ENCODE peak calls at places on chromosomes 12 and 14, in five cellular contexts. J is fibroblast of lung, Y is GM06990, F is BJ, W is HFF-Myc. R is an unnamed sample.

GRCh38 chr14:81371802-81372201 is 28.3 kb downstream of the STON2 start:
- DNase-seq in J (no peak), Y (no peak), F (no peak), W (no peak), R (no peak)

GRCh38 chr12:9711664-9712063 is 21.2 kb downstream of the CLECL1 start:
- DNase-seq in J (no peak), Y (no peak), F (peak), W (no peak), R (no peak)

GRCh38 chr14:65958664-65959562 is 527.3 kb upstream of the CCDC196 start:
- DNase-seq in J (peak), Y (peak), F (no peak), W (no peak), R (no peak)

GRCh38 chr14:101404426-101405170 is 156.7 kb upstream of the DIO3 start:
- DNase-seq in J (no peak), Y (no peak), F (no peak), W (no peak), R (no peak)

GRCh38 chr14:32013083-32013482 is 64.0 kb upstream of the ARHGAP5 start:
- DNase-seq in J (no peak), Y (no peak), F (no peak), W (no peak), R (no peak)

GRCh38 chr14:29627141-29627540 is 300.5 kb downstream of the PRKD1 start:
- DNase-seq in J (peak), Y (no peak), F (no peak), W (peak), R (no peak)

GRCh38 chr12:4250691-4251090 is 22.9 kb upstream of the CCND2 start:
- DNase-seq in J (no peak), Y (no peak), F (no peak), W (no peak), R (no peak)

GRCh38 chr12:5513406-5513805 is 81.5 kb downstream of the NTF3 start:
- DNase-seq in J (no peak), Y (no peak), F (no peak), W (no peak), R (no peak)

GRCh38 chr12:74646831-74647230 is 109.2 kb downstream of the ATXN7L3B start:
- DNase-seq in J (peak), Y (no peak), F (no peak), W (no peak), R (no peak)

GRCh38 chr14:53942970-53943750 is 13.5 kb downstream of the BMP4 start:
- DNase-seq in J (no peak), Y (no peak), F (no peak), W (no peak), R (no peak)

GRCh38 chr14:51576899-51577298 is 74.8 kb upstream of the FRMD6 start:
- DNase-seq in J (peak), Y (no peak), F (peak), W (no peak), R (no peak)

GRCh38 chr14:64193821-64194220 is 100.3 kb downstream of the ESR2 start:
- DNase-seq in J (no peak), Y (no peak), F (no peak), W (no peak), R (no peak)

GRCh38 chr14:90649096-90649495 is 167.1 kb downstream of the TTC7B start:
- DNase-seq in J (peak), Y (no peak), F (no peak), W (no peak), R (no peak)

GRCh38 chr12:115867854-115868253 is 409.6 kb downstream of the MED13L start:
- DNase-seq in J (no peak), Y (no peak), F (no peak), W (no peak), R (no peak)

GRCh38 chr14:51824191-51824590 is 36.2 kb upstream of the GNG2 start:
- DNase-seq in J (no peak), Y (no peak), F (no peak), W (no peak), R (no peak)

GRCh38 chr12:8867786-8868185 is 45.4 kb downstream of the A2ML1 start:
- DNase-seq in J (no peak), Y (no peak), F (no peak), W (no peak), R (no peak)

GRCh38 chr12:64946132-64946829 is 121.8 kb downstream of the TBC1D30 start:
- DNase-seq in J (peak), Y (no peak), F (no peak), W (no peak), R (no peak)

GRCh38 chr12:84757978-84758377 is 154.6 kb downstream of the SLC6A15 start:
- DNase-seq in J (peak), Y (no peak), F (no peak), W (no peak), R (no peak)

GRCh38 chr12:25518512-25518911 is 34.6 kb downstream of the LMNTD1 start:
- DNase-seq in J (no peak), Y (no peak), F (peak), W (peak), R (no peak)

GRCh38 chr12:21330682-21331253 is 3.9 kb downstream of the SLCO1A2 start:
- DNase-seq in J (peak), Y (no peak), F (no peak), W (no peak), R (no peak)

GRCh38 chr14:55336691-55337090 is 65.5 kb downstream of the FBXO34 start:
- DNase-seq in J (no peak), Y (no peak), F (no peak), W (no peak), R (no peak)

GRCh38 chr14:55333785-55334485 is 62.7 kb downstream of the FBXO34 start:
- DNase-seq in J (peak), Y (no peak), F (no peak), W (no peak), R (no peak)

GRCh38 chr14:55329999-55330710 is 58.9 kb downstream of the FBXO34 start:
- DNase-seq in J (peak), Y (no peak), F (no peak), W (no peak), R (no peak)

GRCh38 chr14:55336161-55336560 is 64.9 kb downstream of the FBXO34 start:
- DNase-seq in J (no peak), Y (no peak), F (no peak), W (no peak), R (no peak)

GRCh38 chr14:55332654-55333570 is 61.7 kb downstream of the FBXO34 start:
- DNase-seq in J (no peak), Y (no peak), F (no peak), W (no peak), R (no peak)
- H3K4me3 ChIP-seq in J (no peak), Y (peak), F (no peak), W (no peak), R (no peak)

GRCh38 chr12:129607293-129607692 is 296.5 kb downstream of the TMEM132D start:
- DNase-seq in J (no peak), Y (no peak), F (no peak), W (no peak), R (peak)
- H3K4me3 ChIP-seq in J (no peak), Y (no peak), F (no peak), W (no peak), R (no peak)

DNA sequence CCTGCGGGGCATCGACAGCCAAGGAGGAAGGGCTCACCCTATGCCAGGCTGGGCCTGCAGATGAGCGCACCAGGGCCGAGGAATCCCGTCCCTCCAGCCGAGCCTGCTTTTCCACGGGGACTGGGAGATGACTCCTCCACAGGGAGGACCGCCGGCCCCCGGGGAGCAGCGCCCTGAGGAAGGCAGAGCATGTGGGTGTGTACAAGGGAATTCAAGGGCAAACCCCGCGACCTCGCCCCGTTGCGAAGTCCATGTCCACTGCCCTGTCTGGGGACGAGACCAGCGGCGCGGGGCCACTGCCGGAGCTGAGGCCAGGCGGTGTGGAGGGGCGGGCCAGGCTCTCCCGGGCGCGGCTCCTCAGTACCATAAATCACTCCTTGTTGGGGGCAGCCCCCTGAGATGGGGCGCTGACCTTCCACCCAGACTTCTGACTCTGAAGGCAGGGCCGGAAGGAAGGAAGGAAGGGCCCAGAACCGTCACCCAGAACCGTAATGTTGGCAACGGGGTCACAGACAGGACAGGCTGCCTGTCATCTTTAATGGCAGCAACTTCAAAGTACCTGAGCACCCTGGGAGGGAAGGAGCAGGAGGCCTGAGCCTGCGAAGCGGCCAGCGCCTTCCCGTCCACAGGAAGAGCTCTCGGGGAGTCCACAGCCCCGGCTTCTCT is 52.6 kb downstream of the RNF34 start:
- DNase-seq in J (no peak), Y (no peak), F (no peak), W (no peak), R (no peak)
- H3K4me3 ChIP-seq in J (no peak), Y (no peak), F (no peak), W (no peak), R (no peak)

DNA sequence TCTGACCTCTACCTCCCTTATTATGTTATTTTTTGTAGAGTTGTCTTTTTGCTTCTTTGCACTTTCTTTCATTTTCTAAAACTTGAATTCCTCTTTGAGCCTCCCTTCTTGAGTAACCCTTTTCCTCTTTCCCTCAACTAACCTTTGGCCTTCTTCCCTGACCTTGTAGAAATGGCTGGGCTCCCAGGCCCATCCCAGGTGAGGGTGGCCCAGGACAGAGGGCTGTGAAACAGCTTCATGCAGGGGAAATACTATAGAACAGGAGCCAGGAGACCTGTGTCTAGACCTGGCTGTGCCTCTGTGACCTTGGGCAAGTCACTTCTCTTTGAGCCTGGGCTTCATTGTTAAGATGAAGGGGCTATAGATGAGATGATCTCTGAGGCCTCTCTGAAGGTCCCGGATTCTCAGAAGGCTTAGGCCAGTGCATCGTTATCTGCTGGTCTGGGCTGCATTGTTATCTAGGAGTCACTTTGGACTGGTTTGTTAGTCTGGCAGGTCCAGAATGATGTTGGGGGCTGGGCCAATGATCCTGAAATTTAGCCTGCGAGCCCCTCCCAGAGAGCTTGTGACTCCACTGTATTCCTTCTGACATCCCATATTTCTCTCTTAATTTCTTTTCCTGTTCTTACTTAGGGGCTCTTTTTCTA is 2.2 kb downstream of the ATN1 start:
- DNase-seq in J (no peak), Y (no peak), F (no peak), W (no peak), R (no peak)
- H3K4me3 ChIP-seq in J (peak), Y (peak), F (peak), W (peak), R (peak)

GRCh38 chr12:100138048-100138907 is 4.4 kb downstream of the BLTP3B start:
- DNase-seq in J (peak), Y (no peak), F (no peak), W (no peak), R (no peak)
- H3K4me3 ChIP-seq in J (no peak), Y (no peak), F (no peak), W (no peak), R (no peak)

GRCh38 chr14:56357478-56357877 is 222.1 kb upstream of the TMEM260 start:
- DNase-seq in J (no peak), Y (no peak), F (no peak), W (no peak), R (no peak)
- H3K4me3 ChIP-seq in J (no peak), Y (no peak), F (no peak), W (no peak), R (no peak)

DNA sequence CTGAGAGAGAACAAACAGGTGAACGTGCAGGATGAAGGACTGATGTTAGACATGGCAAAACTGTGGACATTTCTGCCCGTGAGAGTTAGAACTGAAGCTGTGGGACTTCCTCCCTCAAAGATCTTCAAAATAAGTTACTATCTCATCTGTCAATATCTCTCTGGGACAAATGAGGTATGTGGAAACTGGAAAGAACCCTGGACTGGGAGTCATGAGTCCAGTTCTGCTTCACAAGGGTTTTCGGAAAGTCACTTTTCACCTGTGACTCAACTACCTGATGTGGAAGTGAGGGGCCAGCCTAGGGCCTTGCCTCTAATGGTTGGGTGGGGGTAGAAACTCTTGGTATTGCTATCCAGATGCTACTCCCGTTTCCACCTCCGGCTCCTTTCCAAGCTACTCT is 47.3 kb downstream of the RAB35 start:
- DNase-seq in J (no peak), Y (no peak), F (no peak), W (no peak), R (no peak)
- H3K4me3 ChIP-seq in J (no peak), Y (no peak), F (no peak), W (no peak), R (no peak)

GRCh38 chr12:133203344-133204263 is 22.3 kb downstream of the ZNF268 start:
- DNase-seq in J (peak), Y (no peak), F (no peak), W (no peak), R (no peak)

GRCh38 chr12:133201888-133202287 is 20.6 kb downstream of the ZNF268 start:
- DNase-seq in J (no peak), Y (no peak), F (no peak), W (no peak), R (no peak)

GRCh38 chr12:133206390-133206789 is 25.1 kb downstream of the ZNF268 start:
- DNase-seq in J (no peak), Y (no peak), F (no peak), W (no peak), R (no peak)

GRCh38 chr12:133204264-133204603 is 22.9 kb downstream of the ZNF268 start:
- DNase-seq in J (no peak), Y (no peak), F (no peak), W (no peak), R (no peak)

DNA sequence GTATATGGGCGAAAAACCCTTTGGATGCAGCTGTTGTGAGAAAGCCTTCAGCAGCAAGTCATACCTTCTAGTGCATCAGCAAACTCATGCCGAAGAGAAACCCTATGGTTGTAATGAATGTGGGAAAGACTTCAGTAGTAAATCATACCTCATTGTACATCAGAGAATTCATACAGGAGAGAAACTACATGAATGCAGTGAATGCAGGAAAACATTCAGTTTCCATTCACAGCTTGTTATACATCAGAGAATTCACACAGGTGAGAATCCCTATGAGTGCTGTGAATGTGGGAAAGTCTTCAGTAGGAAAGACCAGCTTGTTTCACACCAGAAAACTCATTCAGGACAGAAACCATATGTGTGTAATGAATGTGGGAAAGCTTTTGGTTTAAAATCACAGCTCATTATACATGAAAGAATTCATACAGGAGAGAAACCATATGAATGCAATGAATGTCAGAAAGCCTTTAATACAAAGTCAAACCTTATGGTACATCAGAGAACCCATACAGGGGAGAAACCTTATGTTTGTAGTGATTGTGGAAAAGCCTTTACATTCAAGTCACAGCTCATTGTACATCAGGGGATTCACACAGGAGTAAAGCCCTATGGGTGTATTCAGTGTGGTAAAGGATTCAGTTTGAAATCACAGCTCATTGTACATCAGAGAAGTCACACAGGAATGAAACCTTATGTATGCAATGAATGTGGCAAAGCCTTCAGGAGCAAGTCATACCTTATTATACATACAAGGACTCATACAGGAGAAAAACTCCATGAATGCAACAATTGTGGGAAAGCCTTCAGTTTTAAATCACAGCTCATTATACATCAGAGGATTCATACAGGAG is 21.4 kb downstream of the ZNF268 start:
- DNase-seq in J (peak), Y (no peak), F (no peak), W (no peak), R (no peak)
- H3K4me3 ChIP-seq in J (no peak), Y (no peak), F (no peak), W (no peak), R (no peak)

GRCh38 chr12:121575952-121576615 is 4.7 kb downstream of the KDM2B start:
- DNase-seq in J (no peak), Y (no peak), F (no peak), W (no peak), R (no peak)
- H3K4me3 ChIP-seq in J (no peak), Y (no peak), F (no peak), W (no peak), R (no peak)

GRCh38 chr12:69435644-69436043 is 34.5 kb upstream of the FRS2 start:
- DNase-seq in J (peak), Y (no peak), F (peak), W (no peak), R (no peak)

GRCh38 chr12:69433653-69434052 is 36.5 kb upstream of the FRS2 start:
- DNase-seq in J (no peak), Y (no peak), F (no peak), W (no peak), R (no peak)

GRCh38 chr12:69428351-69429048 is 41.7 kb upstream of the FRS2 start:
- DNase-seq in J (no peak), Y (no peak), F (no peak), W (no peak), R (no peak)

GRCh38 chr12:69431604-69432222 is 38.5 kb upstream of the FRS2 start:
- DNase-seq in J (no peak), Y (no peak), F (no peak), W (no peak), R (no peak)

GRCh38 chr12:69430942-69431603 is 39.1 kb upstream of the FRS2 start:
- DNase-seq in J (no peak), Y (no peak), F (no peak), W (no peak), R (no peak)
- H3K4me3 ChIP-seq in J (no peak), Y (no peak), F (no peak), W (no peak), R (no peak)